ENCODE peak calls at places on chromosomes 3 and 15, in four cellular contexts. X is upper lobe of right lung, F is psoas muscle, P is heart right ventricle. C is an unnamed sample.

GRCh38 chr15:63362196-63362595 is 19.4 kb downstream of the CA12 start:
- DNase-seq in P (peak; percentile 63), F (no peak), X (peak; percentile 20), C (no peak)

GRCh38 chr3:112629425-112629824 is 11.5 kb downstream of the CCDC80 start:
- DNase-seq in X (no peak), F (peak; percentile 67), P (peak; percentile 50), C (peak; percentile 41)

GRCh38 chr3:129525341-129525968 is 3.0 kb upstream of the RHO start:
- DNase-seq in F (no peak), P (no peak), X (no peak), C (no peak)

GRCh38 chr15:92683511-92683834 is 27.9 kb upstream of the FAM174B start:
- DNase-seq in P (peak; percentile 46), F (peak; percentile 36), X (no peak), C (no peak)

GRCh38 chr3:126782554-126782953 is 78.5 kb downstream of the CHCHD6 start:
- DNase-seq in P (no peak), X (no peak), F (peak; percentile 23), C (peak; percentile 14)

GRCh38 chr3:156176629-156177210 is 56.3 kb downstream of the KCNAB1 start:
- DNase-seq in X (no peak), F (no peak), P (no peak), C (no peak)

GRCh38 chr3:149340310-149340933 is 7.0 kb upstream of the TM4SF18 start:
- DNase-seq in X (no peak), F (no peak), P (no peak), C (no peak)

GRCh38 chr3:43379343-43379742 is 93.0 kb downstream of the SNRK start:
- DNase-seq in P (peak; percentile 33), F (no peak), X (no peak), C (no peak)

GRCh38 chr3:95184038-95184437 is 1121.2 kb downstream of the NSUN3 start:
- DNase-seq in P (no peak), X (no peak), F (no peak), C (no peak)

GRCh38 chr3:124650798-124651197 is 79.5 kb upstream of the UMPS start:
- DNase-seq in P (no peak), X (no peak), F (no peak), C (no peak)

GRCh38 chr3:5618170-5618569 is 430.7 kb downstream of the EDEM1 start:
- DNase-seq in P (no peak), X (no peak), F (no peak), C (no peak)

GRCh38 chr15:28273468-28273867 is 48.5 kb downstream of the HERC2 start:
- DNase-seq in P (no peak), X (no peak), F (no peak), C (no peak)

GRCh38 chr3:120762575-120762974 is 20.0 kb downstream of the GTF2E1 start:
- DNase-seq in F (no peak), X (no peak), P (no peak), C (no peak)

GRCh38 chr3:8777201-8777977 is 8.0 kb upstream of the OXTR start:
- DNase-seq in P (no peak), X (no peak), F (no peak), C (no peak)

GRCh38 chr3:152524198-152525140 is 255.7 kb downstream of the MBNL1 start:
- DNase-seq in P (peak; percentile 59), X (no peak), F (no peak), C (no peak)

GRCh38 chr3:116939091-116939490 is 229.5 kb downstream of the TUSC7 start:
- DNase-seq in X (no peak), F (no peak), P (no peak), C (no peak)

GRCh38 chr3:172148269-172148668 is 108.9 kb downstream of the FNDC3B start:
- DNase-seq in X (no peak), F (no peak), P (no peak), C (no peak)

DNA sequence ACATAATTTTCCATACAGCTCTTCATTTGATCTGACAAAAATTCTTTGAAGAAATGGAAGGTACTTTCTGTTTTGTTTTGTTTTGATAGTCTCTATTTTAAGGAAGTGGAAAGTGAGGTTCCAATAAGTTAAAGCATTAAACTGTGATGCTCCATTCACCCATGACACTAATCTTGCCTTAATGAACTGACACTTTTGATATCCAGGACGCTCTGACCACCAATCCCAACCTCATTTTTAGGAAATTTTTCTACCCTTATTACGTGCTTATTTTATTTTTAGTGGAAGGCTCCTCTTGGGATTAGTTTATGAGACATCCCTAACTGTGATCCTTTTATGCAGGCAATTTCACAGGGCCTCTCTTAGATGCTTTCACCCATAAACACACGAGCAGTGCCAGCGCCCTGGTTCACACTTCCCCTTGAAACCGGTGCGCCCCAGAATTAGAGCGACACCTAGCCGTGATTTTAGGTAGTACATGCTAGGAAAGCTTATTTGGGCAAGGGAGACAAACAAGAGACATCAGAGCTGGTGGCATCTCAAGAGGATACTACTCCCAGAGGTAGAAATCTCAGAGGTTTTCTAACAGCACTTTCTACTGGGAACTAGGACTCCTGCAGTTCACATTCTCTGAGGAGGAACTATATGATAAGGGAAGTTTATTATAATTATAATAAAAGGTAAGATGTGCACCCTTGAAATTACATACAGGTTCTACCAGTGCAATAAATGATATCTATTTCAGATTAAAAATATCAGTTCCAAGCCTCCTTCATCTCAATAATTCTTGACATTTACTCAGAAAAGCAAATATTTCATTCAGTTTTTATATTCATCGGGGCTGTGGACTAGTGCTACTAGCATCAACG is 173.9 kb downstream of the SLC9A9 start:
- DNase-seq in X (peak; percentile 70), F (peak; percentile 42), P (peak; percentile 72), C (peak; percentile 31)
- H3K4me3 ChIP-seq in X (no peak overlapping the region), F (no peak overlapping the region), P (no peak overlapping the region), C (no peak overlapping the region)

GRCh38 chr15:67825880-67826716 is 789 bp downstream of the SKOR1 start:
- DNase-seq in P (no peak), F (no peak), X (no peak), C (no peak)
- H3K27me3 ChIP-seq in P (peaks cover 100% of the 10 kb centered on the region), F (peaks cover 100% of the 10 kb centered on the region), X (peaks cover 100% of the 10 kb centered on the region), C (peaks cover 95% of the 10 kb centered on the region)

GRCh38 chr15:100156201-100156600 is 185.6 kb downstream of the ADAMTS17 start:
- DNase-seq in P (no peak), X (no peak), F (no peak), C (no peak)
- H3K4me3 ChIP-seq in P (no peak overlapping the region), X (no peak overlapping the region), F (no peak overlapping the region), C (no peak overlapping the region)

DNA sequence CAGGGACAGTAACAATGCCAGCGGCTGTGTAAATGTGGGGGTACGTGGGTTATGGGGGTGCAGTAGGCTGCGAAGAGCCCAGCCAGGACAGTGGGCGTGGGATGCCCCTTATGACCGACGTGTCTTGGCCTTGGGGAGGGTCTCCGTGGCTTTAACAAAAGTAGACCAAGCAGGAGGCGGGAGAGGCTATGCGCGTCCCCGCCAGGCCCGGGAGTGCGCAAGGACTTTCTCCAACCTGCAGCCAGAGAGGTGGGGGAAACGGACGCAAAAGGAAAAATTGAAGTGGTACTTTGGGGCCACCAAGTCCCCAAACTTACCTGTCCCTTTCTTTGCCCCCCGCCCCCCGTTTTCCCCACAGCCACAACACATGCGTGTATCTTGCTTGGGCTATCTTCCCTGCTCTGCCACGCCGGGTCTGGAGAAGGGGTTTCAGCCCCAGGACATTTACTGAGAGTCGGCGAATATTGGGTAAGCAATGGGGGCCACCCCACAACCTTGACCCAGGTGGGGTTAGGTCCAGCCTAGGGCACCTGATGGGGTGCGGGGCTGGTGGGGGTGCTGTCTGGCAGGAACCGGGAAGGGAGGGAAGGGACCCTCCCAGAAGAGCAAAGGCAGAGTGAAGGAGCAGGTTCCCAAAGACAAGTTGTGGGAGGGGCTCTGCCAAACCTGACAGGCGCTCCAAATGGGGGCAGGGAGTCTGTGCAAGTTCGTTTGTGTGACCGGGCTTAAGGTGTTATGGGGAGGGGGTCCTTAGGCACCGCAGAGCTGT is 647 bp downstream of the ISLR2 start:
- DNase-seq in P (no peak), X (no peak), F (no peak), C (no peak)
- H3K27me3 ChIP-seq in P (peaks cover 80% of the 10 kb centered on the region), X (peaks cover 91% of the 10 kb centered on the region), F (peaks cover 84% of the 10 kb centered on the region), C (peaks cover 74% of the 10 kb centered on the region)

GRCh38 chr3:97871206-97871605 is 49.4 kb downstream of the CRYBG3 start:
- DNase-seq in X (no peak), P (no peak), F (no peak), C (no peak)

GRCh38 chr3:97871788-97872187 is 50.0 kb downstream of the CRYBG3 start:
- DNase-seq in P (no peak), F (no peak), X (no peak), C (no peak)

GRCh38 chr3:97872209-97873042 is 50.6 kb downstream of the CRYBG3 start:
- DNase-seq in F (no peak), P (no peak), X (no peak), C (no peak)
- H3K4me3 ChIP-seq in F (no peak overlapping the region), P (no peak overlapping the region), X (no peak overlapping the region), C (no peak overlapping the region)

GRCh38 chr15:101491739-101492640 is 2.5 kb upstream of the PCSK6 start:
- DNase-seq in P (no peak), F (no peak), X (no peak), C (no peak)
- H3K27me3 ChIP-seq in P (peaks cover 24% of the 10 kb centered on the region), F (peaks cover 10% of the 10 kb centered on the region), X (peaks cover 12% of the 10 kb centered on the region), C (no peaks in the 10 kb centered on the region)

GRCh38 chr15:23565395-23566069 is at the start of gene MKRN3:
- DNase-seq in X (peak; percentile 69), F (no peak), P (no peak), C (no peak)
- H3K4me3 ChIP-seq in X (peak within 1 kb of the TSS; percentile 37), F (peak within 1 kb of the TSS; percentile 80), P (peak within 1 kb of the TSS; percentile 27), C (peak within 1 kb of the TSS; percentile 38)

DNA sequence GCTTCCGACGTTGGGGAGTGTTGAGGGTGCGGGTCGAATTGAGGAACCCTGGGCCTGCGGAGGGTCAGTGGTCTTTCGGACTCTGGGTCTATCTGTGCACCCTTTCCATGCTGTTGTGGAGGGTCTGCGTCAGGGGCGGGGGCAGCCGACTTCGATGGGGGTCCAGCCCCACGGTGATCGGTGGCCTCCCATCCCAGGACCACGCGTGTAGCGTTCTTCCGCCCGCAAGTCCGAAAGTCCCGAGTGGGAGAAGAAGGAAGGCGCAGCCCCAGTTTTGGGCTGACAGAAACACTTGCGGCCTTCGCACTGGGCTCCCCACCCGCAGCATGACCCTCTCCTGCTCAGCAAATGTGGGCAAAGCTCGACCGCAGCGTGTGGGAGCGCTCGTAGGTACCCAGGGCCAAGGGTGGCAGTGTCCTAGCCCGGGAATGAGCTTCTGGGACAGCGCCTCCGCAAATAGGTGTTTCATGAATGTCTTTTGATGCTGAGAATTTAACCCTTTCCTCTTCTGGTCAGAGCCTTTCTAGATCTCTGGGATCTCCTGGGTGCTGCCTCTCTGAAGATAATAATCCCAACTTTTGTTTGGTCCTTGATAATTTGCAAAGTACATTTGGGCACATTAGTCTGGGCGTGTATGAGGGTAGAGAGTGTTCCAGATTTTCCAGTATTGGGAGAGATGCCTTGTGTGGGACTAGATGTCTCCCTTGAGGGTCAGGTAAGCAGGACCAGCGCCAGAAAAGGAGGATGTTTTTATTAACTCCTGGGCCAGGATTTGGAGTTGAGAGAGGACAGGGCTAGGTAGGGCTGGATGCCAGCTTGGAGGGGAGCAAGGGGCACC is 2.3 kb upstream of the DLL4 start:
- DNase-seq in X (no peak), P (no peak), F (no peak), C (no peak)
- H3K27me3 ChIP-seq in X (peaks cover 53% of the 10 kb centered on the region), P (peaks cover 44% of the 10 kb centered on the region), F (peaks cover 66% of the 10 kb centered on the region), C (peaks cover 66% of the 10 kb centered on the region)